ENCODE peak calls at places on chromosomes 4 and X, in four cellular contexts. J, D, F and X are unnamed samples.

GRCh38 chr4:15689540-15689939 is 7.9 kb downstream of the FAM200B start:
- DNase-seq in J (no peak), D (no peak), F (no peak), X (no peak)

GRCh38 chrX:24259544-24260240 is 54.2 kb downstream of the SUPT20HL2 start:
- DNase-seq in J (no peak), D (peak), F (no peak), X (peak)

GRCh38 chr4:13298655-13299054 is 185.5 kb downstream of the RAB28 start:
- DNase-seq in J (no peak), D (no peak), F (no peak), X (no peak)

GRCh38 chrX:18890724-18891560 is 93.0 kb downstream of the PHKA2 start:
- DNase-seq in D (no peak), J (no peak), F (no peak), X (no peak)

GRCh38 chr4:171025776-171026175 is 787.4 kb upstream of the GALNTL6 start:
- DNase-seq in D (no peak), F (no peak), J (no peak), X (no peak)

GRCh38 chr4:126856906-126857305 is 775.9 kb upstream of the INTU start:
- DNase-seq in D (no peak), F (no peak), J (no peak), X (no peak)

GRCh38 chr4:159227984-159228383 is 125.1 kb downstream of the RAPGEF2 start:
- DNase-seq in F (peak), D (peak), J (peak), X (peak)

GRCh38 chr4:28151314-28151713 is 1290.7 kb downstream of the STIM2 start:
- DNase-seq in D (no peak), J (no peak), F (no peak), X (no peak)

GRCh38 chrX:134625315-134625718 is 33.0 kb downstream of the PLAC1 start:
- DNase-seq in D (no peak), J (no peak), F (no peak), X (no peak)

GRCh38 chrX:152206426-152206825 is 68.0 kb upstream of the MAGEA10 start:
- DNase-seq in J (no peak), F (no peak), D (no peak), X (no peak)

GRCh38 chrX:13162772-13163171 is 118.4 kb upstream of the FAM9C start:
- DNase-seq in D (no peak), J (no peak), F (no peak), X (no peak)

GRCh38 chr4:47222276-47222675 is 190.9 kb downstream of the GABRB1 start:
- DNase-seq in F (no peak), D (no peak), J (no peak), X (no peak)

GRCh38 chr4:75169020-75169814 is 236.3 kb downstream of the PARM1 start:
- DNase-seq in D (no peak), F (no peak), J (no peak), X (no peak)

GRCh38 chrX:74890676-74891430 is 34.4 kb downstream of the NEXMIF start:
- DNase-seq in J (no peak), F (no peak), D (no peak), X (no peak)

GRCh38 chr4:182848685-182849084 is 68.5 kb downstream of the DCTD start:
- DNase-seq in F (no peak), D (no peak), J (no peak), X (no peak)
- H3K27ac ChIP-seq in F (no peak), D (no peak), J (no peak), X (no peak)

DNA sequence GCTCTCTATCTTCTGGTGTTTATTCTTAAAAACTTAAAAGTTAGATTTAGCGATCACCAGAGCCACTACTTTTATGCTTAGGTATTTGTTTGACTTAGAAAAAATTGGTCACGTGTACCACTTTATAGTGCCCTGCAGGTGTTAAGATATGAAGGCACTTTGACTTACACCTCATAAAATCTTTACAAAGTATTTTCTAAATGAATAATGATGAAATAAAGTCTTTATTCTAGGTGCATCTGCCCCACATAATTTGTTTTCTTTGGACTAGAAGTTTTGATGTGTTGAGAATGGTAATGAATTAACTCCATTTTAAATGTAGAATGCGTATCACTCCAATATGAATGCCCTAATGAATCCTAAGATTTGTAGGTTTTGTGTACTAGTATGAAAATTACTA is 2.9 kb downstream of the FMR1 start:
- DNase-seq in J (no peak), D (no peak), F (no peak), X (no peak)
- H3K4me3 ChIP-seq in J (no peak), D (no peak), F (no peak), X (no peak)

DNA sequence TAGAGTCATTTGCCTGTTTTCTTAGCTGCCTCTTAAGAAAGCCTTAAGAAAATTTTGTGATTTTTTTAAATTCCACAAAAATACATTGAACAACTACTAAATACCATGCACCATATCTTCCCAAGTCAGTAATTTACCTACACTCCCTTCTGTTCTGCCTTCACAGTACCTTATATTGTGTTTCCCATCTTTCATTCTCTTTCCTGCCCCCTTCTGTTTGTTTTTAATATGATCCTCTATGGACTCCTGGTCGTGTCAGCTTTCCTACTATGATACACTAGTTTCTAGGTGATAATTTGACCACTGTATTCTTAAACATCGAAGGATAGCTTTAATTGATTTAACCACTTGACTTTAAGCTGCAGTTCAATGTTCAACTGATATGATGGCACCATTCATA is 297.7 kb upstream of the HAND2 start:
- DNase-seq in D (no peak), J (no peak), F (no peak), X (no peak)
- TF ChIP-seq CTCF in D (no peak), J (no peak), F (peak), X (no peak)

GRCh38 chr4:99293357-99293756 is 2.6 kb upstream of the ADH1A start:
- DNase-seq in D (no peak), J (no peak), F (no peak), X (no peak)

GRCh38 chr4:99285387-99285786 is 5.4 kb downstream of the ADH1A start:
- DNase-seq in J (no peak), F (no peak), D (no peak), X (no peak)

GRCh38 chr4:99290848-99291786 is at the start of gene ADH1A:
- DNase-seq in J (no peak), D (no peak), F (no peak), X (no peak)
- H3K27ac ChIP-seq in J (no peak), D (no peak), F (no peak), X (no peak)